ENCODE peak calls at places on chromosomes 16 and 17, in ten cellular contexts. A, S, X, Y, B, F, E, M, W and G are unnamed samples.

GRCh38 chr16:56514845-56515244 is 5.0 kb downstream of the BBS2 start:
- DNase-seq in A (no peak), S (no peak), X (peak), Y (no peak), B (no peak), F (no peak), E (no peak), M (no peak), W (no peak), G (no peak)

GRCh38 chr16:54286067-54286329 is 589 bp downstream of the IRX3 start:
- DNase-seq in A (no peak), S (no peak), X (no peak), Y (no peak), B (no peak), F (no peak), E (no peak), M (no peak), W (no peak), G (no peak)

GRCh38 chr17:75181608-75182318 is 996 bp downstream of the SUMO2 start:
- DNase-seq in A (peak), S (no peak), X (no peak), Y (no peak), B (no peak), F (no peak), E (no peak), M (peak), W (peak), G (peak)

GRCh38 chr17:58617563-58617962 is 74.3 kb downstream of the TEX14 start:
- DNase-seq in A (no peak), S (no peak), X (no peak), Y (no peak), B (no peak), F (no peak), E (no peak), M (no peak), W (no peak), G (no peak)

GRCh38 chr17:19337712-19338023 is 24.9 kb downstream of the B9D1 start:
- DNase-seq in A (no peak), S (no peak), X (no peak), Y (no peak), B (no peak), F (no peak), E (no peak), M (no peak), W (no peak), G (no peak)

GRCh38 chr16:80936410-80936809 is 70.3 kb downstream of the CMC2 start:
- DNase-seq in A (no peak), S (no peak), X (no peak), Y (no peak), B (no peak), F (peak), E (no peak), M (no peak), W (no peak), G (peak)

GRCh38 chr17:38451030-38451839 is 23.0 kb downstream of the ARHGAP23 start:
- DNase-seq in A (peak), S (no peak), X (peak), Y (no peak), B (no peak), F (peak), E (peak), M (no peak), W (no peak), G (peak)

GRCh38 chr16:30761427-30761927 is 385 bp downstream of the CFAP119 start:
- DNase-seq in A (peak), S (no peak), X (peak), Y (no peak), B (no peak), F (no peak), E (peak), M (peak), W (peak), G (peak)

GRCh38 chr17:74282587-74283370 is 8.7 kb downstream of the DNAI2 start:
- DNase-seq in A (no peak), S (no peak), X (peak), Y (no peak), B (no peak), F (no peak), E (no peak), M (no peak), W (peak), G (no peak)

GRCh38 chr17:47726796-47727703 is 6.0 kb upstream of the TBX21 start:
- DNase-seq in A (no peak), S (no peak), X (no peak), Y (no peak), B (no peak), F (no peak), E (no peak), M (no peak), W (no peak), G (no peak)

GRCh38 chr17:39139137-39139516 is 12.3 kb downstream of the PLXDC1 start:
- DNase-seq in A (peak), S (no peak), X (no peak), Y (no peak), B (no peak), F (peak), E (peak), M (no peak), W (no peak), G (peak)

GRCh38 chr16:24070851-24071250 is 185.3 kb upstream of the CACNG3 start:
- DNase-seq in A (no peak), S (peak), X (peak), Y (no peak), B (no peak), F (peak), E (no peak), M (no peak), W (no peak), G (peak)

GRCh38 chr17:61875285-61875684 is 12.0 kb upstream of the BRIP1 start:
- DNase-seq in A (no peak), S (no peak), X (no peak), Y (no peak), B (no peak), F (no peak), E (no peak), M (no peak), W (no peak), G (no peak)

GRCh38 chr16:48444574-48444973 is 59.4 kb upstream of the SIAH1 start:
- DNase-seq in A (peak), S (no peak), X (peak), Y (no peak), B (no peak), F (peak), E (peak), M (peak), W (no peak), G (peak)